ENCODE peak calls at places on chromosome 12, in four cellular contexts. B is GM23338; N is CD4-positive, alpha-beta T cell; Y is IMR-90. H is an unnamed sample.

GRCh38 chr12:5984873-5985272 is 39.8 kb upstream of the ANO2 start:
- DNase-seq in B (no peak), N (no peak), Y (no peak), H (no peak)

GRCh38 chr12:112107728-112108447 is 695 bp downstream of the NAA25 start:
- DNase-seq in B (peak), N (no peak), Y (no peak), H (no peak)

GRCh38 chr12:132349501-132350131 is 20.2 kb upstream of the GALNT9 start:
- DNase-seq in B (no peak), N (no peak), Y (no peak), H (no peak)

GRCh38 chr12:117040496-117040895 is 58.7 kb downstream of the TESC start:
- DNase-seq in B (no peak), N (no peak), Y (no peak), H (no peak)

GRCh38 chr12:130702966-130703732 is 12.9 kb downstream of the RIMBP2 start:
- DNase-seq in B (no peak), N (no peak), Y (no peak), H (no peak)

GRCh38 chr12:40226652-40227051 is 1.9 kb downstream of the LRRK2 start:
- DNase-seq in B (no peak), N (no peak), Y (peak), H (peak)

GRCh38 chr12:123024819-123025391 is 44.4 kb downstream of the ARL6IP4 start:
- DNase-seq in B (no peak), N (no peak), Y (peak), H (no peak)

GRCh38 chr12:122104844-122105243 is 26.3 kb downstream of the MLXIP start:
- DNase-seq in B (no peak), N (no peak), Y (no peak), H (no peak)

GRCh38 chr12:131586269-131586668 is 124.6 kb upstream of the SFSWAP start:
- DNase-seq in B (no peak), N (no peak), Y (no peak), H (no peak)

DNA sequence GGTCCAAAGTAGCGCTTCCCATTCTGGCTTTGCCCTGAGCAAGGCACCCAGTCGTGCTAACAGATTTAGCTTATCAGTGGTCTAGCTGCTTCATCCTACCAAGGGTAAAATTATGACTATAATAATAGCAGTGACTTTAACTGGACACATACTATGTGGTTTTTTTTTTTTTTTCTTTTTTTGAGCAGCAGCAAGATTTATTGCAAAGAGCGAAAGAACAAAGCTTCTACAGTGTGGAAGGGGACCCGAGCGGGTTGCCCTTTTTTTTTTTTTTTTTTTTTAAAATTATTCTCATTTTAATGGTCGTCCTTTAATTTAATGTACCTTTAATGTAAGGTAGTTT is 505 bp downstream of the HELB start:
- DNase-seq in B (no peak), N (no peak), Y (no peak), H (no peak)
- H3K27ac ChIP-seq in B (peak), N (peak), Y (peak), H (peak)

GRCh38 chr12:21478756-21479455 is 22.5 kb downstream of the RECQL start:
- DNase-seq in B (no peak), N (no peak), Y (no peak), H (no peak)
- H3K27ac ChIP-seq in B (no peak), N (no peak), Y (no peak), H (no peak)

DNA sequence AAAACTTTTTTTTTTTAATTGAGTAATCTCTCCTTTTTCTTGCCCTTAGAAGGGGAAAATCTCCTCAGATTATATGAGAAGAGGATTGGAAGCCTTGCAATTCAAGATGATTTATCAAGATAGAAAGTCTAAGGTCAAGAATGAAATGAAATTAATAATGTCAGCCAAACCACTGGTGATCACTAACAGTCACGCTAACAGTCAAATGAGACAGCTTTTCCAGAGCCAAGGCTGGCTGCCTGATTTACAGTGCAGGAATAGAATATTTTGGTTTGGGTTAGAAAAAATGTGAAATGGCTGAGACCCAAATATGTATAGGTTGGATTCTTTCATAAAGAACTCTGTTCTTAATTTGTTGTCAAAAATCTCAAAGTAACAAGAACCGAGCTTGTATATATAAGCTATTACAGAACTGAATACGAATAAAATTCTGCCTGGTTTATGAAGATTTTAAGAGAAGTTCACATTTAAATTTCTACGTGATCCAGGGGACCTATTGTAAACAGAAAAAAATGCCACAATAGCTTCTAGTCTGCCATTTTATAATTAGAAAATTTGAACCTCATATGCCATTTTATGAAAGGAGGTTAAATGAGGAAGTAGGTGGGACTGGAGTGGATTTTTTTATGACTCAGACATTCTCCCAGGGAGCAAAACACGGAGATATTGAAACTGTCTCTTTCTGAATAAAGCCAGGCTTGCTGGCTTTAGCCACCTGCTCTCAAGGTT is 204.1 kb downstream of the PPM1H start:
- DNase-seq in B (no peak), N (no peak), Y (peak), H (no peak)
- H3K27ac ChIP-seq in B (peak), N (no peak), Y (peak), H (no peak)

GRCh38 chr12:1044697-1045096 is 53.7 kb downstream of the ERC1 start:
- DNase-seq in B (no peak), N (no peak), Y (peak), H (no peak)
- H3K27ac ChIP-seq in B (no peak), N (no peak), Y (no peak), H (no peak)

GRCh38 chr12:11673666-11674464 is 24.4 kb downstream of the ETV6 start:
- DNase-seq in B (no peak), N (no peak), Y (peak), H (no peak)
- H3K27ac ChIP-seq in B (peak), N (no peak), Y (no peak), H (no peak)

DNA sequence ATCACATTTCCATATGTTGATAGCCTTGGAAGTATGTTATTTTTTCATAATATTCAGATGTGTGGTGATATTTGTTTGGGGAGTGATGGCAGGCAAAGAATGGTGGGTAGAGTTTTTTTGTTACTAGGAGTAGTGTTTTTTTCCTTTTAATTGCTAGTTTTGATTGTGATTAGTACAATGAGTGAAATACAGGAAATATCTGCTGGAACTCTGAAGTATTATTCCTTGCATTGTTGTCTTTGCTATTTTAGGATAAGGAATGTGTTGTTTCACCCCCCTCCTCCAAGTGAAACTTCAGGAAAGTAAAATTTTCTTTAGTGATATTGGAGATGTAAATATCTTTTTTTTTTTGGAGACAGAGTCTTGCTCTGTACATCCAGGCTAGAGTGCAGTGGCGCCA is 105.4 kb downstream of the DIP2B start:
- DNase-seq in B (no peak), N (no peak), Y (no peak), H (no peak)
- H3K27ac ChIP-seq in B (no peak), N (no peak), Y (no peak), H (no peak)

H was measured in substantia nigra.